ENCODE peak calls at places on chromosomes 3 and 15, in nine cellular contexts. One of them, this sample, is unnamed. For H3K9me3, the result is how much of the 10 kb centered on the place peaks cover.

GRCh38 chr3:142040941-142041575 is 108.3 kb downstream of the TFDP2 start:
- DNase-seq in CD4-positive, alpha-beta T cell: no peak
- DNase-seq in stomach: no peak
- DNase-seq in body of pancreas: no peak
- DNase-seq in CD8-positive, alpha-beta T cell: no peak
- DNase-seq in PC-9: no peak
- DNase-seq in testis: no peak
- DNase-seq in sigmoid colon: no peak
- DNase-seq in mammary epithelial cell: peak
- DNase-seq in this sample: no peak

GRCh38 chr15:89760303-89761008 is 9.4 kb upstream of the MESP1 start:
- DNase-seq in sigmoid colon: peak
- DNase-seq in body of pancreas: peak
- DNase-seq in stomach: peak
- DNase-seq in testis: peak
- DNase-seq in mammary epithelial cell: peak
- DNase-seq in CD4-positive, alpha-beta T cell: peak
- DNase-seq in PC-9: peak
- DNase-seq in CD8-positive, alpha-beta T cell: peak
- DNase-seq in this sample: peak

GRCh38 chr3:111639316-111639715 is 44.2 kb upstream of the ZBED2 start:
- DNase-seq in CD8-positive, alpha-beta T cell: no peak
- DNase-seq in mammary epithelial cell: peak
- DNase-seq in stomach: no peak
- DNase-seq in sigmoid colon: no peak
- DNase-seq in PC-9: no peak
- DNase-seq in testis: no peak
- DNase-seq in CD4-positive, alpha-beta T cell: no peak
- DNase-seq in body of pancreas: no peak
- DNase-seq in this sample: no peak

GRCh38 chr3:25037049-25037547 is 391.0 kb upstream of the RARB start:
- DNase-seq in body of pancreas: no peak
- DNase-seq in mammary epithelial cell: no peak
- DNase-seq in stomach: no peak
- DNase-seq in PC-9: no peak
- DNase-seq in CD4-positive, alpha-beta T cell: no peak
- DNase-seq in CD8-positive, alpha-beta T cell: no peak
- DNase-seq in testis: no peak
- DNase-seq in sigmoid colon: no peak
- DNase-seq in this sample: no peak

GRCh38 chr3:3110749-3111361 is 681 bp upstream of the IL5RA start:
- DNase-seq in CD8-positive, alpha-beta T cell: no peak
- DNase-seq in PC-9: peak
- DNase-seq in mammary epithelial cell: no peak
- DNase-seq in stomach: no peak
- DNase-seq in sigmoid colon: no peak
- DNase-seq in body of pancreas: peak
- DNase-seq in CD4-positive, alpha-beta T cell: no peak
- DNase-seq in testis: no peak
- DNase-seq in this sample: no peak

GRCh38 chr3:28053759-28054158 is 187.7 kb upstream of the CMC1 start:
- DNase-seq in CD8-positive, alpha-beta T cell: no peak
- DNase-seq in CD4-positive, alpha-beta T cell: no peak
- DNase-seq in mammary epithelial cell: peak
- DNase-seq in stomach: no peak
- DNase-seq in PC-9: no peak
- DNase-seq in testis: no peak
- DNase-seq in body of pancreas: no peak
- DNase-seq in sigmoid colon: no peak
- DNase-seq in this sample: no peak

GRCh38 chr15:85482896-85483295 is 102.5 kb downstream of the AKAP13 start:
- DNase-seq in sigmoid colon: no peak
- DNase-seq in CD8-positive, alpha-beta T cell: no peak
- DNase-seq in testis: no peak
- DNase-seq in mammary epithelial cell: peak
- DNase-seq in stomach: no peak
- DNase-seq in PC-9: peak
- DNase-seq in CD4-positive, alpha-beta T cell: no peak
- DNase-seq in body of pancreas: peak
- DNase-seq in this sample: no peak

GRCh38 chr3:26365706-26366105 is 256.9 kb upstream of the LRRC3B start:
- DNase-seq in PC-9: no peak
- DNase-seq in body of pancreas: no peak
- DNase-seq in mammary epithelial cell: no peak
- DNase-seq in CD8-positive, alpha-beta T cell: no peak
- DNase-seq in sigmoid colon: no peak
- DNase-seq in CD4-positive, alpha-beta T cell: no peak
- DNase-seq in stomach: no peak
- DNase-seq in testis: no peak
- DNase-seq in this sample: no peak

GRCh38 chr3:192957441-192957951 is 39.8 kb upstream of the MB21D2 start:
- DNase-seq in stomach: no peak
- DNase-seq in testis: no peak
- DNase-seq in body of pancreas: peak
- DNase-seq in PC-9: no peak
- DNase-seq in sigmoid colon: peak
- DNase-seq in mammary epithelial cell: peak
- DNase-seq in CD8-positive, alpha-beta T cell: no peak
- DNase-seq in CD4-positive, alpha-beta T cell: no peak
- DNase-seq in this sample: no peak

GRCh38 chr15:85886345-85886935 is 91.7 kb upstream of the KLHL25 start:
- DNase-seq in CD4-positive, alpha-beta T cell: no peak
- DNase-seq in CD8-positive, alpha-beta T cell: no peak
- DNase-seq in PC-9: no peak
- DNase-seq in mammary epithelial cell: no peak
- DNase-seq in stomach: no peak
- DNase-seq in testis: no peak
- DNase-seq in body of pancreas: no peak
- DNase-seq in sigmoid colon: no peak
- DNase-seq in this sample: no peak

GRCh38 chr3:10977864-10978510 is 14.6 kb upstream of the SLC6A1 start:
- DNase-seq in stomach: no peak
- DNase-seq in testis: no peak
- DNase-seq in body of pancreas: no peak
- DNase-seq in CD8-positive, alpha-beta T cell: no peak
- DNase-seq in mammary epithelial cell: no peak
- DNase-seq in PC-9: no peak
- DNase-seq in CD4-positive, alpha-beta T cell: no peak
- DNase-seq in sigmoid colon: no peak
- DNase-seq in this sample: no peak

GRCh38 chr3:43747641-43748040 is 56.9 kb downstream of the ABHD5 start:
- DNase-seq in sigmoid colon: no peak
- DNase-seq in PC-9: no peak
- DNase-seq in testis: no peak
- DNase-seq in stomach: no peak
- DNase-seq in CD8-positive, alpha-beta T cell: no peak
- DNase-seq in CD4-positive, alpha-beta T cell: no peak
- DNase-seq in mammary epithelial cell: no peak
- DNase-seq in body of pancreas: no peak
- DNase-seq in this sample: no peak

GRCh38 chr3:150673966-150674365 is 29.8 kb downstream of the ERICH6 start:
- DNase-seq in PC-9: no peak
- DNase-seq in sigmoid colon: no peak
- DNase-seq in testis: no peak
- DNase-seq in CD8-positive, alpha-beta T cell: no peak
- DNase-seq in body of pancreas: no peak
- DNase-seq in CD4-positive, alpha-beta T cell: no peak
- DNase-seq in stomach: no peak
- DNase-seq in mammary epithelial cell: no peak
- DNase-seq in this sample: no peak

GRCh38 chr3:150349314-150350097 is 58.6 kb upstream of the TSC22D2 start:
- DNase-seq in CD8-positive, alpha-beta T cell: no peak
- DNase-seq in CD4-positive, alpha-beta T cell: no peak
- DNase-seq in mammary epithelial cell: no peak
- DNase-seq in testis: no peak
- DNase-seq in PC-9: peak
- DNase-seq in body of pancreas: no peak
- DNase-seq in stomach: no peak
- DNase-seq in sigmoid colon: peak
- DNase-seq in this sample: no peak

GRCh38 chr15:31108836-31109235 is 7.3 kb upstream of the TRPM1 start:
- DNase-seq in stomach: no peak
- DNase-seq in PC-9: no peak
- DNase-seq in body of pancreas: no peak
- DNase-seq in testis: no peak
- DNase-seq in CD8-positive, alpha-beta T cell: no peak
- DNase-seq in mammary epithelial cell: no peak
- DNase-seq in sigmoid colon: no peak
- DNase-seq in CD4-positive, alpha-beta T cell: no peak
- DNase-seq in this sample: no peak

GRCh38 chr3:5304789-5305680 is 117.5 kb downstream of the EDEM1 start:
- DNase-seq in sigmoid colon: no peak
- DNase-seq in CD8-positive, alpha-beta T cell: no peak
- DNase-seq in mammary epithelial cell: peak
- DNase-seq in CD4-positive, alpha-beta T cell: no peak
- DNase-seq in PC-9: peak
- DNase-seq in body of pancreas: peak
- DNase-seq in testis: peak
- DNase-seq in stomach: peak
- DNase-seq in this sample: no peak

GRCh38 chr3:67655364-67656121 is 1.1 kb upstream of the SUCLG2 start:
- DNase-seq in mammary epithelial cell: no peak
- DNase-seq in body of pancreas: peak
- DNase-seq in sigmoid colon: no peak
- DNase-seq in PC-9: no peak
- DNase-seq in CD8-positive, alpha-beta T cell: peak
- DNase-seq in stomach: peak
- DNase-seq in testis: peak
- DNase-seq in CD4-positive, alpha-beta T cell: peak
- DNase-seq in this sample: peak

GRCh38 chr3:150737874-150738679 is 24.9 kb downstream of the SIAH2 start:
- DNase-seq in CD4-positive, alpha-beta T cell: no peak
- DNase-seq in testis: no peak
- DNase-seq in stomach: peak
- DNase-seq in CD8-positive, alpha-beta T cell: no peak
- DNase-seq in PC-9: peak
- DNase-seq in body of pancreas: peak
- DNase-seq in mammary epithelial cell: peak
- DNase-seq in sigmoid colon: no peak
- DNase-seq in this sample: peak

GRCh38 chr3:143775401-143775970 is 72.8 kb downstream of the SLC9A9 start:
- DNase-seq in sigmoid colon: no peak
- DNase-seq in stomach: no peak
- DNase-seq in CD8-positive, alpha-beta T cell: no peak
- DNase-seq in body of pancreas: peak
- DNase-seq in PC-9: no peak
- DNase-seq in testis: peak
- DNase-seq in mammary epithelial cell: peak
- DNase-seq in CD4-positive, alpha-beta T cell: no peak
- DNase-seq in this sample: no peak

GRCh38 chr3:195207056-195207455 is 63.9 kb downstream of the XXYLT1 start:
- DNase-seq in body of pancreas: no peak
- DNase-seq in mammary epithelial cell: no peak
- DNase-seq in testis: no peak
- DNase-seq in CD4-positive, alpha-beta T cell: no peak
- DNase-seq in stomach: no peak
- DNase-seq in PC-9: no peak
- DNase-seq in sigmoid colon: no peak
- DNase-seq in CD8-positive, alpha-beta T cell: no peak
- DNase-seq in this sample: no peak

GRCh38 chr15:50996641-50997040 is 88.2 kb downstream of the AP4E1 start:
- DNase-seq in CD8-positive, alpha-beta T cell: no peak
- DNase-seq in PC-9: no peak
- DNase-seq in mammary epithelial cell: peak
- DNase-seq in CD4-positive, alpha-beta T cell: no peak
- DNase-seq in stomach: no peak
- DNase-seq in sigmoid colon: no peak
- DNase-seq in body of pancreas: no peak
- DNase-seq in testis: no peak
- DNase-seq in this sample: no peak

GRCh38 chr3:71087109-71088018 is 496.2 kb downstream of the FOXP1 start:
- DNase-seq in body of pancreas: no peak
- DNase-seq in CD8-positive, alpha-beta T cell: peak
- DNase-seq in mammary epithelial cell: peak
- DNase-seq in sigmoid colon: no peak
- DNase-seq in PC-9: no peak
- DNase-seq in stomach: no peak
- DNase-seq in testis: no peak
- DNase-seq in CD4-positive, alpha-beta T cell: peak
- DNase-seq in this sample: no peak

GRCh38 chr15:20355256-20355868 is 186.2 kb downstream of the GOLGA6L6 start:
- DNase-seq in stomach: no peak
- DNase-seq in PC-9: no peak
- DNase-seq in sigmoid colon: peak
- DNase-seq in body of pancreas: no peak
- DNase-seq in CD4-positive, alpha-beta T cell: no peak
- DNase-seq in testis: no peak
- DNase-seq in mammary epithelial cell: no peak
- DNase-seq in CD8-positive, alpha-beta T cell: no peak
- DNase-seq in this sample: peak
- H3K9me3 ChIP-seq in stomach: under half
- H3K9me3 ChIP-seq in PC-9: under half
- H3K9me3 ChIP-seq in sigmoid colon: under half
- H3K9me3 ChIP-seq in body of pancreas: under half
- H3K9me3 ChIP-seq in CD4-positive, alpha-beta T cell: under half
- H3K9me3 ChIP-seq in testis: under half
- H3K9me3 ChIP-seq in mammary epithelial cell: under half
- H3K9me3 ChIP-seq in CD8-positive, alpha-beta T cell: under half
- H3K9me3 ChIP-seq in this sample: under half

GRCh38 chr15:81911572-81911971 is 134.2 kb downstream of the MEX3B start:
- DNase-seq in sigmoid colon: no peak
- DNase-seq in body of pancreas: no peak
- DNase-seq in CD8-positive, alpha-beta T cell: no peak
- DNase-seq in CD4-positive, alpha-beta T cell: no peak
- DNase-seq in mammary epithelial cell: no peak
- DNase-seq in testis: no peak
- DNase-seq in stomach: no peak
- DNase-seq in PC-9: no peak
- DNase-seq in this sample: no peak
- H3K27ac ChIP-seq in sigmoid colon: peak
- H3K27ac ChIP-seq in body of pancreas: no peak
- H3K27ac ChIP-seq in CD8-positive, alpha-beta T cell: no peak
- H3K27ac ChIP-seq in CD4-positive, alpha-beta T cell: no peak
- H3K27ac ChIP-seq in mammary epithelial cell: no peak
- H3K27ac ChIP-seq in testis: no peak
- H3K27ac ChIP-seq in stomach: no peak
- H3K27ac ChIP-seq in PC-9: no peak
- H3K27ac ChIP-seq in this sample: no peak

DNA sequence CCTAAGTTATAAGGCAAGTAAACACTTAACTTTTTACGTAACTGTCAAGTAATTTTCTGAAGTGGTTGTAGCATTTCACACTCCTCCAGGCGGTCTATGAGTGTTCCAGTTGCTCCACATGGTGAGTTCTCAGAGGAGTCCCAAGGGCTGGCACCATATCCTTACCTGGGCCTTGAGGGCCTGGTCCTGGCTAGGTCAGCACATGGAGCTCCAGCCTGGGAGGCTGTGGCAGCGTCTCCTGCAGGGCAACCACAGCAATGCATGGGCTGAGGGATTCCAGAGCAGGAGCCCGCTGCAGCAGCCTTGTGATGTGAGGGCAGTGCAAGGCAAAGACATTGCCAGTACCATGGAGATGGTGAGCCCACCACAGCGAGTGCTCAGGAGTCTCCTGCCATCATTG is 32.2 kb upstream of the LYZL4 start:
- DNase-seq in stomach: no peak
- DNase-seq in CD8-positive, alpha-beta T cell: no peak
- DNase-seq in sigmoid colon: no peak
- DNase-seq in mammary epithelial cell: no peak
- DNase-seq in testis: no peak
- DNase-seq in CD4-positive, alpha-beta T cell: no peak
- DNase-seq in PC-9: no peak
- DNase-seq in body of pancreas: no peak
- DNase-seq in this sample: no peak
- TF ChIP-seq CTCF in stomach: no peak
- TF ChIP-seq CTCF in CD8-positive, alpha-beta T cell: no peak
- TF ChIP-seq CTCF in sigmoid colon: no peak
- TF ChIP-seq CTCF in mammary epithelial cell: peak
- TF ChIP-seq CTCF in testis: no peak
- TF ChIP-seq CTCF in CD4-positive, alpha-beta T cell: no peak
- TF ChIP-seq CTCF in PC-9: no peak
- TF ChIP-seq CTCF in body of pancreas: no peak
- TF ChIP-seq CTCF in this sample: no peak

GRCh38 chr15:25019434-25019833 is 64.6 kb downstream of the SNRPN start:
- DNase-seq in testis: no peak
- DNase-seq in PC-9: no peak
- DNase-seq in mammary epithelial cell: no peak
- DNase-seq in body of pancreas: no peak
- DNase-seq in CD4-positive, alpha-beta T cell: no peak
- DNase-seq in sigmoid colon: no peak
- DNase-seq in stomach: no peak
- DNase-seq in CD8-positive, alpha-beta T cell: no peak
- DNase-seq in this sample: no peak
- H3K9me3 ChIP-seq in testis: under half
- H3K9me3 ChIP-seq in PC-9: under half
- H3K9me3 ChIP-seq in mammary epithelial cell: under half
- H3K9me3 ChIP-seq in body of pancreas: under half
- H3K9me3 ChIP-seq in CD4-positive, alpha-beta T cell: half or more
- H3K9me3 ChIP-seq in sigmoid colon: under half
- H3K9me3 ChIP-seq in stomach: under half
- H3K9me3 ChIP-seq in CD8-positive, alpha-beta T cell: under half
- H3K9me3 ChIP-seq in this sample: under half

This sample was measured in right lobe of liver.